ENCODE peak calls at places on chromosomes 12 and 14, in ten cellular contexts. Z is naive thymus-derived CD8-positive, alpha-beta T cell; I is tibial artery; P is CD8-positive, alpha-beta T cell; U is mucosa of descending colon; K is fibroblast of the conjunctiva; G is frontal cortex; E is naive B cell; Q is nucleus accumbens; S is mesendoderm. X is an unnamed sample.

GRCh38 chr12:119689935-119690500 is 22.1 kb downstream of the PRKAB1 start:
- DNase-seq in E (no peak), S (no peak), P (no peak), I (no peak), U (no peak), G (no peak), Q (no peak), Z (no peak), K (no peak), X (no peak)

GRCh38 chr12:57575771-57576612 is 15.0 kb upstream of the PIP4K2C start:
- DNase-seq in U (no peak), Z (no peak), Q (no peak), E (no peak), P (no peak), S (no peak), I (no peak), K (no peak), G (no peak), X (no peak)

GRCh38 chr12:109912790-109913189 is 12.7 kb downstream of the TCHP start:
- DNase-seq in G (no peak), Q (no peak), I (no peak), K (no peak), P (no peak), Z (no peak), U (no peak), S (no peak), E (no peak), X (no peak)

GRCh38 chr14:88729159-88729558 is 63.6 kb downstream of the EML5 start:
- DNase-seq in K (no peak), Q (no peak), U (no peak), G (no peak), Z (no peak), I (no peak), E (no peak), S (no peak), P (no peak), X (no peak)

GRCh38 chr12:85279449-85280137 is 427 bp upstream of the ALX1 start:
- DNase-seq in P (no peak), Q (no peak), E (no peak), Z (no peak), K (peak), G (no peak), S (peak), U (peak), I (no peak), X (no peak)

GRCh38 chr12:19533567-19533966 is 94.3 kb downstream of the AEBP2 start:
- DNase-seq in U (no peak), S (no peak), I (no peak), P (no peak), G (no peak), K (no peak), Z (no peak), E (no peak), Q (no peak), X (no peak)

GRCh38 chr12:119259483-119259882 is 75.0 kb upstream of the CCDC60 start:
- DNase-seq in S (no peak), Q (no peak), I (no peak), P (no peak), K (no peak), G (no peak), U (no peak), E (no peak), Z (no peak), X (no peak)

GRCh38 chr12:113386866-113387566 is 16.7 kb downstream of the SDS start:
- DNase-seq in Z (no peak), I (no peak), E (no peak), G (no peak), Q (no peak), K (no peak), U (no peak), P (no peak), S (no peak), X (no peak)

GRCh38 chr12:28550757-28551381 is 360.6 kb downstream of the CCDC91 start:
- DNase-seq in Z (no peak), K (peak), G (no peak), S (peak), U (no peak), E (no peak), Q (no peak), P (no peak), I (no peak), X (no peak)

GRCh38 chr14:103074699-103075341 is 9.2 kb upstream of the LBHD2 start:
- DNase-seq in Z (peak), P (peak), K (no peak), G (no peak), Q (no peak), E (no peak), U (peak), I (peak), S (no peak), X (no peak)

GRCh38 chr12:27575780-27576154 is 51.8 kb downstream of the PPFIBP1 start:
- DNase-seq in Z (no peak), I (no peak), U (no peak), K (no peak), Q (no peak), G (no peak), P (no peak), E (no peak), S (no peak), X (no peak)

GRCh38 chr12:78392918-78393317 is 471.7 kb upstream of the SYT1 start:
- DNase-seq in S (no peak), K (no peak), P (no peak), I (no peak), G (no peak), U (no peak), E (no peak), Z (no peak), Q (no peak), X (no peak)

GRCh38 chr12:52043386-52044212 is 7.6 kb upstream of the NR4A1 start:
- DNase-seq in Q (no peak), U (no peak), I (peak), S (no peak), P (no peak), G (no peak), K (no peak), E (no peak), Z (no peak), X (peak)

GRCh38 chr12:105860556-105861207 is 278.1 kb downstream of the NUAK1 start:
- DNase-seq in U (no peak), K (no peak), E (no peak), Q (no peak), G (no peak), Z (no peak), I (no peak), S (no peak), P (no peak), X (no peak)

GRCh38 chr12:106861984-106862894 is 87.8 kb downstream of the RIC8B start:
- DNase-seq in G (no peak), Z (no peak), U (no peak), P (no peak), K (peak), Q (no peak), S (no peak), E (no peak), I (no peak), X (no peak)

GRCh38 chr12:46914336-46914735 is 88.5 kb upstream of the SLC38A4 start:
- DNase-seq in I (no peak), G (no peak), P (no peak), K (no peak), Q (no peak), U (no peak), E (no peak), S (no peak), Z (no peak), X (no peak)

GRCh38 chr14:90624732-90625444 is 191.3 kb downstream of the TTC7B start:
- DNase-seq in P (no peak), I (no peak), Q (no peak), E (no peak), K (no peak), G (no peak), Z (no peak), U (no peak), S (peak), X (no peak)

GRCh38 chr14:67618617-67619063 is 1.1 kb upstream of the ARG2 start:
- DNase-seq in I (no peak), Q (no peak), E (peak), U (no peak), P (peak), G (peak), S (peak), K (peak), Z (peak), X (no peak)

GRCh38 chr12:100745378-100746071 is 49.1 kb upstream of the ANO4 start:
- DNase-seq in K (no peak), G (no peak), Q (no peak), U (no peak), E (no peak), P (no peak), I (no peak), S (no peak), Z (no peak), X (no peak)

GRCh38 chr14:99100871-99101270 is 171.1 kb downstream of the BCL11B start:
- DNase-seq in P (no peak), K (no peak), G (no peak), Z (no peak), E (no peak), Q (no peak), U (no peak), S (no peak), I (no peak), X (no peak)

GRCh38 chr14:92986254-92987147 is 63.6 kb downstream of the CHGA start:
- DNase-seq in U (peak), P (no peak), Z (no peak), K (no peak), I (peak), S (no peak), Q (no peak), E (no peak), G (no peak), X (no peak)

GRCh38 chr12:101328917-101329316 is 49.0 kb downstream of the UTP20 start:
- DNase-seq in I (no peak), P (no peak), Z (no peak), Q (no peak), U (no peak), S (no peak), E (no peak), G (no peak), K (no peak), X (no peak)

X was measured in caudate nucleus.